ENCODE peak calls at places on chromosomes 7 and 10, in four cellular contexts. M, G, N and I are unnamed samples.

GRCh38 chr7:73831656-73832579 is 1.1 kb downstream of the CLDN4 start:
- DNase-seq in M (no peak), G (peak; percentile 77), N (no peak), I (no peak)

GRCh38 chr10:74813371-74813770 is 13.0 kb upstream of the KAT6B start:
- DNase-seq in M (no peak), G (no peak), N (no peak), I (no peak)

GRCh38 chr10:65126288-65126687 is 1605.1 kb downstream of the REEP3 start:
- DNase-seq in M (no peak), G (no peak), N (no peak), I (no peak)

GRCh38 chr7:101186194-101186593 is 6.1 kb upstream of the NAT16 start:
- DNase-seq in M (no peak), G (no peak), N (no peak), I (no peak)

GRCh38 chr7:41255113-41255512 is 447.8 kb downstream of the INHBA start:
- DNase-seq in M (no peak), G (no peak), N (no peak), I (no peak)

GRCh38 chr7:156198277-156198676 is 386.0 kb upstream of the SHH start:
- DNase-seq in M (no peak), G (no peak), N (no peak), I (no peak)

GRCh38 chr7:128902761-128903585 is 7.5 kb downstream of the KCP start:
- DNase-seq in M (peak; percentile 53), G (no peak), N (no peak), I (no peak)

GRCh38 chr10:79424221-79425073 is 21.0 kb downstream of the ZCCHC24 start:
- DNase-seq in M (peak; percentile 54), G (no peak), N (no peak), I (no peak)

GRCh38 chr7:46755120-46756034 is 826.5 kb downstream of the TNS3 start:
- DNase-seq in M (no peak), G (no peak), N (no peak), I (no peak)

GRCh38 chr7:74324499-74325229 is 35.5 kb downstream of the CLIP2 start:
- DNase-seq in M (no peak), G (no peak), N (no peak), I (no peak)

GRCh38 chr10:127776816-127777215 is 39.8 kb downstream of the FOXI2 start:
- DNase-seq in M (no peak), G (no peak), N (no peak), I (no peak)

DNA sequence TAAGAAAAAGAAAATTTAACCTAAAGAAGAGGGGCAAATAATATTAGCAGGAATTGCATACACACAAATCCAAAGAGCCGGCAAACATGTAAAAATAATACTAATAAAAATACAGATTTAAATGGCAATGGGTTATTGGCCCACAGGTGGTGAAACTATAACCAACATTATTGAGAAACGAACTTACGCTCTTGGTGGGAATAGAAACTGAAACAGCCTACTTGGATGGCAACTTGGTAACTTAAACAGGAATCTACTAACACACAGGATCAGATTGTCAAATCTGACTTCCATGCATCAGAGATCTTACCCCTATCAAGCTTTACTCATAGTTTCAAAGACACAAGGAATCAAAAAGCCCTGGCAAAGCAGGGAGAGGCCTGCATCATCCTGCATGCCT is 66.5 kb downstream of the ANLN start:
- DNase-seq in M (no peak), G (no peak), N (no peak), I (no peak)
- TF ChIP-seq POLR2AphosphoS5 in M (no peak), G (peak; percentile 53), N (no peak), I (no peak)

DNA sequence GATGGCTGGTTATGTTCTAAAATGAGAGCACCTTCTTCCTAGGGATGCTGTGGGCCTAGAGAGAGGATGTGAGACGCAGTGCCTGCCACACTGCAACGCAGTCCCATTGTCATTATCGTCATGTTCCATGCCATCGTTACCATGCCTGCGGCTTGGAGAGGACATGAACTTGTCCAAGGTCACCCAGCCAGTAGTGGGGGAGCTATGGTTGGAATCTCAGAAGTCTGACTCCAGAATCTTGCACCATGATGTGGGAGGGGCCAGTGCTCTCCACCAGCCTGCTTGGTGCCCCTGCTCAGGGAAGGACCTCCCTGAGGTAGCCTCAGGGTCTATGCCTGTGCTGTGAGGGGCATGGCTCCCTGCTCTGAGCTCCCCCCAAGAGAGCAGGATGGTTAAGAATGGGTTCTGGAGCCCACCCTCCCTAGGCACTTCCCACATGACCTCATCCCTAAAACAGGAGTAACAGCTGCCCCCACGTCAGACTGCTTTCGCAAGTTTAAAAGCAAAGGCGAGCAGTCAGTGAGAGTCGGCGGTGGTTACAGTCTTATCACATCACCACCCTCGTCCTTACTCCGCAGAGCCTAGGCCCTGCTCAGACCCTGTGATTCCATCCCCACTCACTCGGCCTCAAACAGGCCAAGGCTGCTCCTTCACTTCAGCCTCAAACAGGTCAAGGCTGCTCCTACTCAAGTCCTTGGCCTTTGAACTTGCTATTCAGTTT is 50.4 kb downstream of the HABP2 start:
- DNase-seq in M (no peak), G (no peak), N (no peak), I (no peak)
- TF ChIP-seq POLR2A in M (no peak), G (no peak), N (no peak), I (no peak)

GRCh38 chr7:50653116-50653854 is 88.1 kb upstream of the DDC start:
- DNase-seq in M (no peak), G (no peak), N (no peak), I (no peak)

GRCh38 chr7:50655490-50655889 is 90.3 kb upstream of the DDC start:
- DNase-seq in M (no peak), G (no peak), N (no peak), I (no peak)

GRCh38 chr7:50655020-50655419 is 89.8 kb upstream of the DDC start:
- DNase-seq in M (no peak), G (no peak), N (no peak), I (no peak)

GRCh38 chr7:50652400-50653115 is 87.4 kb upstream of the DDC start:
- DNase-seq in M (no peak), G (no peak), N (no peak), I (no peak)

GRCh38 chr7:50653997-50654425 is 88.8 kb upstream of the DDC start:
- DNase-seq in M (peak; percentile 44), G (no peak), N (no peak), I (no peak)
- TF ChIP-seq POLR2AphosphoS5 in M (peak; percentile 64), G (no peak), N (no peak), I (no peak)

GRCh38 chr10:3782456-3783312 is 2.3 kb downstream of the KLF6 start:
- DNase-seq in M (peak; percentile 89), G (no peak), N (no peak), I (no peak)
- TF ChIP-seq POLR2A in M (peak; percentile 49), G (no peak), N (peak; percentile 7), I (peak; percentile 51)

DNA sequence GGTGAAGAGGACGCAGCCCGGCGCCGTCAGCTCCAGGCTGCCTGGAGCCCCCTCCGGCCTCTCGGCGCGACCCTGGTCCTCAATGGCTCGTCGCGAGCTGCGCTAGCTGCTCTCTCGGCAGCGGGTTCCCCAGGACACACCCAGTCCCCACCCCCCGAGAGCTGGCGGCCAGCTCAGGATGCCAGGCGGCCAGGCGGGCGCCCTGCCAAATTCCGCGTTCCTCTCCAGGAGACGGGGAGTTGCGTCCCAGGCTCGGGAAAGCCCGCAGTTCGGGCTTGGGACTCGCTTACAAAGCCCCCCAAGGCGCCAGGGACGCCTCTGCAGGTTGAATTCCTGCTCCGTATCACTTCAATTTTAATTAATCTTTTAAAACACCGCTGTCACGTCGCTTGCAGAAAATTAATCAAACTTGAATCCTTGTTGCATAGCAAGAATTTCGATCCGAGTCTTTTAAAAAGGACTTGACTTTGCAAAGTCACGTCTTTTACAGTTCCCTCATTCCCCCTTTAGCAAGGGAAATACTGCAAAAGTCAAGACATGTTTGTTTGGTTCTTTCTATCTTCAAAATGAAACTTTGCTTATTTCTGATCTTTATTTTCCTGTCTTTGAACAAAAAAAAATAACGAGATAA is 28.2 kb downstream of the SKIDA1 start:
- DNase-seq in M (peak; percentile 90), G (peak; percentile 82), N (no peak), I (no peak)
- TF ChIP-seq POLR2AphosphoS5 in M (peak; percentile 62), G (peak; percentile 66), N (no peak), I (no peak)

DNA sequence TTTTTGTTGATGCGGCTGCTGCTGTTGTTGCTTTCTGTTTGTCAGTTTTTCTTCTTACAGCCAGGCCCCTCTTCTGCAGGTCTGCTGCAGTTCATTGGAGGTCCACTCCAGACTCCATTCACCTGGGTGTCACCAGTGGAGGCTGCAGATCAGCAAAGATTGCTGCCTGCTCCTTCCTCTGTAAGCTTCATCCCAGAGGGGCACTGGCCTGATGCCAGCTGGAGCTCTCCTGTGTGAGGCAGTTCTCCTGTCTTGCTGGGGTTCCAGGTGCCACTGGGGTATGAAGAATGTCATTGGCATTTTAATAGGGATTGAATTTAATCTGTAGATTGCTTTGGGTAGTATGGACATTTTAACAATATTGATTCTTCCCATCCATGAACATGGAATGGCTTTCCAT is 308.5 kb upstream of the MEOX2 start:
- DNase-seq in M (no peak), G (no peak), N (no peak), I (no peak)
- TF ChIP-seq POLR2A in M (no peak), G (no peak), N (no peak), I (no peak)